ENCODE peak calls at places on chromosome 4, in nine cellular contexts. One of them, this sample, is unnamed.

GRCh38 chr4:98688416-98689290 is 30.2 kb upstream of the TSPAN5 start:
- DNase-seq in cardiac muscle cell: no peak
- DNase-seq in PC-3: peak
- DNase-seq in AG09309: no peak
- DNase-seq in ovary: no peak
- DNase-seq in kidney: no peak
- DNase-seq in prostate gland: no peak
- DNase-seq in brain microvascular endothelial cell: peak
- DNase-seq in GM23338: no peak
- DNase-seq in this sample: peak

GRCh38 chr4:5979981-5980380 is 38.2 kb downstream of the C4orf50 start:
- DNase-seq in cardiac muscle cell: peak
- DNase-seq in PC-3: peak
- DNase-seq in AG09309: no peak
- DNase-seq in ovary: no peak
- DNase-seq in kidney: no peak
- DNase-seq in prostate gland: no peak
- DNase-seq in brain microvascular endothelial cell: no peak
- DNase-seq in GM23338: peak
- DNase-seq in this sample: no peak

GRCh38 chr4:44629280-44629866 is 22.1 kb downstream of the YIPF7 start:
- DNase-seq in cardiac muscle cell: peak
- DNase-seq in PC-3: peak
- DNase-seq in AG09309: peak
- DNase-seq in ovary: no peak
- DNase-seq in kidney: no peak
- DNase-seq in prostate gland: peak
- DNase-seq in brain microvascular endothelial cell: peak
- DNase-seq in GM23338: peak
- DNase-seq in this sample: peak

GRCh38 chr4:147924604-147925412 is 192.9 kb downstream of the ARHGAP10 start:
- DNase-seq in cardiac muscle cell: peak
- DNase-seq in PC-3: peak
- DNase-seq in AG09309: no peak
- DNase-seq in ovary: peak
- DNase-seq in kidney: no peak
- DNase-seq in prostate gland: peak
- DNase-seq in brain microvascular endothelial cell: peak
- DNase-seq in GM23338: peak
- DNase-seq in this sample: no peak

GRCh38 chr4:138761638-138762205 is 253.9 kb upstream of the NOCT start:
- DNase-seq in cardiac muscle cell: no peak
- DNase-seq in PC-3: no peak
- DNase-seq in AG09309: no peak
- DNase-seq in ovary: no peak
- DNase-seq in kidney: no peak
- DNase-seq in prostate gland: no peak
- DNase-seq in brain microvascular endothelial cell: no peak
- DNase-seq in GM23338: no peak
- DNase-seq in this sample: peak

GRCh38 chr4:6177587-6178197 is 22.7 kb downstream of the JAKMIP1 start:
- DNase-seq in cardiac muscle cell: no peak
- DNase-seq in PC-3: no peak
- DNase-seq in AG09309: no peak
- DNase-seq in ovary: no peak
- DNase-seq in kidney: no peak
- DNase-seq in prostate gland: no peak
- DNase-seq in brain microvascular endothelial cell: no peak
- DNase-seq in GM23338: peak
- DNase-seq in this sample: no peak

GRCh38 chr4:89657931-89658700 is 178.8 kb downstream of the SNCA start:
- DNase-seq in cardiac muscle cell: peak
- DNase-seq in PC-3: peak
- DNase-seq in AG09309: peak
- DNase-seq in ovary: no peak
- DNase-seq in kidney: no peak
- DNase-seq in prostate gland: no peak
- DNase-seq in brain microvascular endothelial cell: peak
- DNase-seq in GM23338: peak
- DNase-seq in this sample: peak

GRCh38 chr4:72424006-72424405 is 145.0 kb downstream of the ADAMTS3 start:
- DNase-seq in cardiac muscle cell: no peak
- DNase-seq in PC-3: no peak
- DNase-seq in AG09309: no peak
- DNase-seq in ovary: no peak
- DNase-seq in kidney: no peak
- DNase-seq in prostate gland: no peak
- DNase-seq in brain microvascular endothelial cell: no peak
- DNase-seq in GM23338: no peak
- DNase-seq in this sample: no peak

GRCh38 chr4:168421671-168422070 is 58.6 kb downstream of the DDX60L start:
- DNase-seq in cardiac muscle cell: no peak
- DNase-seq in PC-3: peak
- DNase-seq in AG09309: no peak
- DNase-seq in ovary: no peak
- DNase-seq in kidney: no peak
- DNase-seq in prostate gland: no peak
- DNase-seq in brain microvascular endothelial cell: peak
- DNase-seq in GM23338: no peak
- DNase-seq in this sample: peak

GRCh38 chr4:153543351-153543750 is 77.2 kb downstream of the TMEM131L start:
- DNase-seq in cardiac muscle cell: no peak
- DNase-seq in PC-3: no peak
- DNase-seq in AG09309: no peak
- DNase-seq in ovary: no peak
- DNase-seq in kidney: no peak
- DNase-seq in prostate gland: no peak
- DNase-seq in brain microvascular endothelial cell: no peak
- DNase-seq in GM23338: no peak
- DNase-seq in this sample: no peak

GRCh38 chr4:5165419-5166369 is 114.4 kb downstream of the STK32B start:
- DNase-seq in cardiac muscle cell: peak
- DNase-seq in PC-3: peak
- DNase-seq in AG09309: no peak
- DNase-seq in ovary: no peak
- DNase-seq in kidney: no peak
- DNase-seq in prostate gland: no peak
- DNase-seq in brain microvascular endothelial cell: peak
- DNase-seq in GM23338: peak
- DNase-seq in this sample: no peak

GRCh38 chr4:186118582-186118981 is 14.1 kb downstream of the FAM149A start:
- DNase-seq in cardiac muscle cell: no peak
- DNase-seq in PC-3: no peak
- DNase-seq in AG09309: no peak
- DNase-seq in ovary: no peak
- DNase-seq in kidney: no peak
- DNase-seq in prostate gland: no peak
- DNase-seq in brain microvascular endothelial cell: no peak
- DNase-seq in GM23338: no peak
- DNase-seq in this sample: no peak

GRCh38 chr4:147916351-147916750 is 184.5 kb downstream of the ARHGAP10 start:
- DNase-seq in cardiac muscle cell: no peak
- DNase-seq in PC-3: peak
- DNase-seq in AG09309: peak
- DNase-seq in ovary: no peak
- DNase-seq in kidney: no peak
- DNase-seq in prostate gland: peak
- DNase-seq in brain microvascular endothelial cell: no peak
- DNase-seq in GM23338: no peak
- DNase-seq in this sample: peak

GRCh38 chr4:155966171-155966570 is 12.5 kb upstream of the CTSO start:
- DNase-seq in cardiac muscle cell: no peak
- DNase-seq in PC-3: no peak
- DNase-seq in AG09309: no peak
- DNase-seq in ovary: no peak
- DNase-seq in kidney: no peak
- DNase-seq in prostate gland: no peak
- DNase-seq in brain microvascular endothelial cell: no peak
- DNase-seq in GM23338: no peak
- DNase-seq in this sample: no peak

GRCh38 chr4:28842271-28842670 is 1877.9 kb upstream of the PCDH7 start:
- DNase-seq in cardiac muscle cell: no peak
- DNase-seq in PC-3: peak
- DNase-seq in AG09309: no peak
- DNase-seq in ovary: no peak
- DNase-seq in kidney: no peak
- DNase-seq in prostate gland: no peak
- DNase-seq in brain microvascular endothelial cell: no peak
- DNase-seq in GM23338: no peak
- DNase-seq in this sample: no peak

GRCh38 chr4:3371581-3372001 is 70.2 kb upstream of the HGFAC start:
- DNase-seq in cardiac muscle cell: peak
- DNase-seq in PC-3: no peak
- DNase-seq in AG09309: no peak
- DNase-seq in ovary: no peak
- DNase-seq in kidney: no peak
- DNase-seq in prostate gland: no peak
- DNase-seq in brain microvascular endothelial cell: no peak
- DNase-seq in GM23338: peak
- DNase-seq in this sample: no peak

GRCh38 chr4:85018983-85019382 is 52.5 kb upstream of the WDFY3 start:
- DNase-seq in cardiac muscle cell: no peak
- DNase-seq in PC-3: no peak
- DNase-seq in AG09309: no peak
- DNase-seq in ovary: no peak
- DNase-seq in kidney: no peak
- DNase-seq in prostate gland: no peak
- DNase-seq in brain microvascular endothelial cell: no peak
- DNase-seq in GM23338: no peak
- DNase-seq in this sample: no peak
- TF ChIP-seq CTCF in cardiac muscle cell: no peak
- TF ChIP-seq CTCF in PC-3: no peak
- TF ChIP-seq CTCF in AG09309: no peak
- TF ChIP-seq CTCF in ovary: no peak
- TF ChIP-seq CTCF in kidney: no peak
- TF ChIP-seq CTCF in prostate gland: no peak
- TF ChIP-seq CTCF in brain microvascular endothelial cell: no peak
- TF ChIP-seq CTCF in GM23338: no peak
- TF ChIP-seq CTCF in this sample: no peak

DNA sequence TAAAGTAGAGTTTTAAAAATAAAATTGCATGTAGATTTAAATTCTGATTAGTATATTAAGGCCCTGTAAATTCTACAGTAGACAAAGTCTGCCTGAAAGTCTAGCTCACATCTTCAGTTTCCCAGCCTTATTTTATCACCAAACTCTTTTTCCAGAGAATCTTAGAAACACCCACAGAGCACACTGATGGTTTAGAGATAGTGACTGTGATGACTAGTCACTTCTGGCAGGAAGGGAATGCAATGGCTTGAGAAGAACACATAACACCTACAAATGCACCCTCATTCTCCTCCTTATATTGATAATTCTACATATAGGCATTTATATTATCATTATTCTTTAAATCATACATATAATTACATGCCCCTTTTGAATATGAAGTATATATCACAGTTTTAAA is 232.9 kb downstream of the ARAP2 start:
- DNase-seq in cardiac muscle cell: no peak
- DNase-seq in PC-3: no peak
- DNase-seq in AG09309: no peak
- DNase-seq in ovary: no peak
- DNase-seq in kidney: no peak
- DNase-seq in prostate gland: no peak
- DNase-seq in brain microvascular endothelial cell: no peak
- DNase-seq in GM23338: no peak
- DNase-seq in this sample: no peak
- H3K4me3 ChIP-seq in cardiac muscle cell: no peak
- H3K4me3 ChIP-seq in PC-3: no peak
- H3K4me3 ChIP-seq in AG09309: no peak
- H3K4me3 ChIP-seq in ovary: no peak
- H3K4me3 ChIP-seq in kidney: no peak
- H3K4me3 ChIP-seq in prostate gland: no peak
- H3K4me3 ChIP-seq in brain microvascular endothelial cell: no peak
- H3K4me3 ChIP-seq in GM23338: no peak
- H3K4me3 ChIP-seq in this sample: no peak

GRCh38 chr4:54234497-54235205 is 5.6 kb downstream of the PDGFRA start:
- DNase-seq in cardiac muscle cell: no peak
- DNase-seq in PC-3: no peak
- DNase-seq in AG09309: no peak
- DNase-seq in ovary: no peak
- DNase-seq in kidney: no peak
- DNase-seq in prostate gland: no peak
- DNase-seq in brain microvascular endothelial cell: peak
- DNase-seq in GM23338: peak
- DNase-seq in this sample: peak

GRCh38 chr4:54238389-54238788 is 9.3 kb downstream of the PDGFRA start:
- DNase-seq in cardiac muscle cell: no peak
- DNase-seq in PC-3: peak
- DNase-seq in AG09309: no peak
- DNase-seq in ovary: no peak
- DNase-seq in kidney: no peak
- DNase-seq in prostate gland: no peak
- DNase-seq in brain microvascular endothelial cell: no peak
- DNase-seq in GM23338: no peak
- DNase-seq in this sample: no peak

GRCh38 chr4:54233128-54233696 is 4.1 kb downstream of the PDGFRA start:
- DNase-seq in cardiac muscle cell: peak
- DNase-seq in PC-3: peak
- DNase-seq in AG09309: no peak
- DNase-seq in ovary: peak
- DNase-seq in kidney: peak
- DNase-seq in prostate gland: peak
- DNase-seq in brain microvascular endothelial cell: peak
- DNase-seq in GM23338: peak
- DNase-seq in this sample: peak

GRCh38 chr4:54233697-54234496 is 4.8 kb downstream of the PDGFRA start:
- DNase-seq in cardiac muscle cell: peak
- DNase-seq in PC-3: peak
- DNase-seq in AG09309: no peak
- DNase-seq in ovary: peak
- DNase-seq in kidney: peak
- DNase-seq in prostate gland: peak
- DNase-seq in brain microvascular endothelial cell: peak
- DNase-seq in GM23338: peak
- DNase-seq in this sample: peak

GRCh38 chr4:54237770-54238169 is 8.7 kb downstream of the PDGFRA start:
- DNase-seq in cardiac muscle cell: no peak
- DNase-seq in PC-3: no peak
- DNase-seq in AG09309: no peak
- DNase-seq in ovary: no peak
- DNase-seq in kidney: no peak
- DNase-seq in prostate gland: no peak
- DNase-seq in brain microvascular endothelial cell: no peak
- DNase-seq in GM23338: no peak
- DNase-seq in this sample: no peak
- TF ChIP-seq CTCF in cardiac muscle cell: no peak
- TF ChIP-seq CTCF in PC-3: no peak
- TF ChIP-seq CTCF in AG09309: no peak
- TF ChIP-seq CTCF in ovary: no peak
- TF ChIP-seq CTCF in kidney: no peak
- TF ChIP-seq CTCF in prostate gland: no peak
- TF ChIP-seq CTCF in brain microvascular endothelial cell: no peak
- TF ChIP-seq CTCF in GM23338: no peak
- TF ChIP-seq CTCF in this sample: no peak

DNA sequence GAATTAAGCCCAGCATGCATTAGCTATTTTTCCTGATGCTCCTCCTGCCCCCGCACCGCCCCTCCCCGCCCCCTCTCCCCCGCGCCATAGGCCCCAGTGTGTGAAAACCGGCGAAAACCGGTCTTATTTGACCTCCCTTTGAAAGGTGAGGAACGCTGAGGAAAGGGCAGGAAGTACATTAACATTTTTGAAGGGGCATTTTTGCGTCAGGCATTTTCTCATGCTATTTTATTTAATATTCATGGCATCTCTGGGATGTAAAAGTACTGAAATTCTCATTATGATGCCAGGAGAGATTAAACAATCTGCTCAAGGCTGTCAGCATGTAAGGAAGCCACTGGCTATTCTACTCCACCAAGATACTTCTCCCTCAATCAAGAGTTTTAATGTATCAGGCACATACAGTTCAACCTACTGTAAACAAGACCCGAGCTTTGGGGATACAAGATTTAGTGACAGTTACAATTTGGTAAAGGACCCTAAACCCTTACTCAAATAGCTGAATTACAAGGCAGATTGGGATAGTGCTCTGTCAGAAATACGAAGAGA is 1.2 kb upstream of the NMU start:
- DNase-seq in cardiac muscle cell: no peak
- DNase-seq in PC-3: no peak
- DNase-seq in AG09309: no peak
- DNase-seq in ovary: no peak
- DNase-seq in kidney: no peak
- DNase-seq in prostate gland: no peak
- DNase-seq in brain microvascular endothelial cell: no peak
- DNase-seq in GM23338: peak
- DNase-seq in this sample: no peak
- H3K4me3 ChIP-seq in cardiac muscle cell: no peak
- H3K4me3 ChIP-seq in PC-3: no peak
- H3K4me3 ChIP-seq in AG09309: no peak
- H3K4me3 ChIP-seq in ovary: no peak
- H3K4me3 ChIP-seq in kidney: no peak
- H3K4me3 ChIP-seq in prostate gland: no peak
- H3K4me3 ChIP-seq in brain microvascular endothelial cell: no peak
- H3K4me3 ChIP-seq in GM23338: peak
- H3K4me3 ChIP-seq in this sample: no peak

This sample was measured in foreskin fibroblast.